ENCODE peak calls at places on chromosomes 2 and 18, in four cellular contexts. A is GM12878, W is K562, M is HepG2. E is an unnamed sample. For H4K20me1, the result is how much of the 10 kb centered on the place peaks cover.

GRCh38 chr2:180122874-180123273 is 115.8 kb upstream of the CWC22 start:
- DNase-seq in A (no peak), W (no peak), M (no peak), E (no peak)

GRCh38 chr18:22335644-22336275 is 82.0 kb downstream of the CTAGE1 start:
- DNase-seq in A (no peak), M (no peak), W (no peak), E (no peak)

GRCh38 chr18:80097201-80097600 is 11.9 kb upstream of the ADNP2 start:
- DNase-seq in M (no peak), A (no peak), W (no peak), E (no peak)

GRCh38 chr2:60355849-60356261 is 197.6 kb downstream of the BCL11A start:
- DNase-seq in M (no peak), A (no peak), W (no peak), E (no peak)

GRCh38 chr2:191030521-191031154 is 16.7 kb upstream of the STAT1 start:
- DNase-seq in M (peak), W (peak), A (no peak), E (peak)

GRCh38 chr2:75952173-75952572 is 241.5 kb upstream of the GCFC2 start:
- DNase-seq in W (no peak), A (no peak), M (no peak), E (no peak)

GRCh38 chr2:53437371-53437770 is 330.2 kb upstream of the CHAC2 start:
- DNase-seq in M (no peak), A (no peak), W (no peak), E (no peak)

GRCh38 chr18:47979611-47980200 is 49.2 kb upstream of the SMAD2 start:
- DNase-seq in A (no peak), W (no peak), M (no peak), E (no peak)

GRCh38 chr2:153770359-153770991 is 101.2 kb upstream of the GALNT13 start:
- DNase-seq in A (no peak), M (no peak), W (no peak), E (peak)

GRCh38 chr18:74242451-74243096 is 49.2 kb downstream of the CYB5A start:
- DNase-seq in M (peak), A (no peak), W (peak), E (peak)

GRCh38 chr18:70166668-70167067 is 38.8 kb downstream of the RTTN start:
- DNase-seq in W (no peak), A (no peak), M (no peak), E (no peak)

GRCh38 chr2:40243581-40243980 is 208.3 kb downstream of the SLC8A1 start:
- DNase-seq in M (no peak), A (no peak), W (no peak), E (no peak)

GRCh38 chr2:74864728-74865722 is 31.1 kb downstream of the HK2 start:
- DNase-seq in W (peak), M (no peak), A (no peak), E (peak)

GRCh38 chr2:181859123-181859522 is 32.4 kb upstream of the ITPRID2 start:
- DNase-seq in W (no peak), A (no peak), M (no peak), E (no peak)
- TF ChIP-seq JUNB in W (no peak), A (no peak), M (no peak), E (no peak)

GRCh38 chr2:239393941-239394340 is 6.9 kb downstream of the HDAC4 start:
- DNase-seq in M (no peak), A (no peak), W (no peak), E (no peak)

GRCh38 chr2:239394978-239395377 is 5.8 kb downstream of the HDAC4 start:
- DNase-seq in W (no peak), M (no peak), A (no peak), E (no peak)

GRCh38 chr2:239396881-239397681 is 3.7 kb downstream of the HDAC4 start:
- DNase-seq in A (no peak), M (no peak), W (peak), E (peak)

GRCh38 chr2:239394346-239394945 is 6.4 kb downstream of the HDAC4 start:
- DNase-seq in M (no peak), A (no peak), W (no peak), E (no peak)

GRCh38 chr2:239395524-239395923 is 5.3 kb downstream of the HDAC4 start:
- DNase-seq in W (no peak), M (no peak), A (no peak), E (no peak)
- H4K20me1 ChIP-seq in W (under half), M (half or more), A (under half), E (half or more)

GRCh38 chr2:9204939-9205338 is 1.7 kb upstream of the ASAP2 start:
- DNase-seq in A (no peak), W (no peak), M (peak), E (no peak)

GRCh38 chr2:9205481-9205880 is 1.1 kb upstream of the ASAP2 start:
- DNase-seq in W (no peak), A (no peak), M (peak), E (no peak)

GRCh38 chr2:9207641-9208301 is 1.2 kb downstream of the ASAP2 start:
- DNase-seq in A (no peak), W (peak), M (no peak), E (peak)

GRCh38 chr2:9205963-9206948 is at the start of gene ASAP2:
- DNase-seq in W (peak), M (peak), A (no peak), E (peak)

GRCh38 chr2:9206991-9207640 is 504 bp downstream of the ASAP2 start:
- DNase-seq in M (no peak), A (no peak), W (peak), E (peak)
- TF ChIP-seq POLR2AphosphoS5 in M (no peak), A (no peak), W (no peak), E (no peak)

DNA sequence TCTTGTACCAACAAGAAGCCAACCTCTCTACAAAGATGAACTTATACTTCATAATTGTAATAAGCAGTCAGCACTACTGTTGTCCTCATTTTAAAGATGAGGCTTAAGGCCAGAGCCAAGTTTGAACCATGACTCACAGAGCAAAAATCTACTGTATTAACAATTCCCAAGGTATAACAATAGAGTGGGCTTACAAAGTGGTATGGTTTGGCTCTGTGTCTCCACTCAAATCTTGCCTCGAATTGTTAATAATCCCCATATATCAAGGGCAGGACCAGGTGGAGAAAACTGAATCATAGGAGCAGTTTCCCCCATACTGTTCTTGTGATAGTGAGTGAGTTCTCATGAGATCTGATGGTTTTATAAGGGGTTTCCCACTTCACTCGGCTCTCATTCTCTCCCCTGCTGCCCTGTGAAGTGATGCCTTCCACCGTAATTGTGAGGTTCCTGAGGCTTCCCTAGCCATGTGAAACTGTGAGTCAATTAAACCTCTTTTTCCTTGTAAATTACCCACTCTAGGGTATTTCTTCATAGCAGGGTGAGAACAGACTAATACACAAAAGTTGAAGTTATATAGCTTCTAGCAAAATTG is 19.5 kb downstream of the MRPL44 start:
- DNase-seq in W (no peak), M (no peak), A (no peak), E (no peak)
- TF ChIP-seq JUNB in W (no peak), M (no peak), A (no peak), E (no peak)

GRCh38 chr2:169739351-169739750 is 5.7 kb downstream of the KLHL23 start:
- DNase-seq in A (no peak), W (no peak), M (no peak), E (no peak)

GRCh38 chr2:169734172-169734847 is 678 bp downstream of the KLHL23 start:
- DNase-seq in W (peak), A (no peak), M (no peak), E (peak)

GRCh38 chr2:169736902-169737301 is 3.3 kb downstream of the KLHL23 start:
- DNase-seq in M (no peak), A (no peak), W (peak), E (no peak)

GRCh38 chr2:169735623-169736022 is 2.0 kb downstream of the KLHL23 start:
- DNase-seq in A (no peak), M (no peak), W (no peak), E (no peak)

GRCh38 chr2:169738566-169739229 is 5.1 kb downstream of the KLHL23 start:
- DNase-seq in M (no peak), A (no peak), W (no peak), E (no peak)
- H4K20me1 ChIP-seq in M (under half), A (under half), W (under half), E (under half)

GRCh38 chr2:233148354-233148753 is 88.2 kb downstream of the INPP5D start:
- DNase-seq in W (no peak), M (no peak), A (no peak), E (no peak)
- TF ChIP-seq POLR2AphosphoS5 in W (no peak), M (no peak), A (no peak), E (no peak)

GRCh38 chr2:88760819-88761598 is 69.5 kb downstream of the RPIA start:
- DNase-seq in M (no peak), A (no peak), W (no peak), E (no peak)

GRCh38 chr2:88764850-88765153 is 73.3 kb downstream of the RPIA start:
- DNase-seq in W (no peak), A (no peak), M (no peak), E (peak)

GRCh38 chr2:88765154-88765948 is 73.9 kb downstream of the RPIA start:
- DNase-seq in A (no peak), M (no peak), W (no peak), E (peak)

DNA sequence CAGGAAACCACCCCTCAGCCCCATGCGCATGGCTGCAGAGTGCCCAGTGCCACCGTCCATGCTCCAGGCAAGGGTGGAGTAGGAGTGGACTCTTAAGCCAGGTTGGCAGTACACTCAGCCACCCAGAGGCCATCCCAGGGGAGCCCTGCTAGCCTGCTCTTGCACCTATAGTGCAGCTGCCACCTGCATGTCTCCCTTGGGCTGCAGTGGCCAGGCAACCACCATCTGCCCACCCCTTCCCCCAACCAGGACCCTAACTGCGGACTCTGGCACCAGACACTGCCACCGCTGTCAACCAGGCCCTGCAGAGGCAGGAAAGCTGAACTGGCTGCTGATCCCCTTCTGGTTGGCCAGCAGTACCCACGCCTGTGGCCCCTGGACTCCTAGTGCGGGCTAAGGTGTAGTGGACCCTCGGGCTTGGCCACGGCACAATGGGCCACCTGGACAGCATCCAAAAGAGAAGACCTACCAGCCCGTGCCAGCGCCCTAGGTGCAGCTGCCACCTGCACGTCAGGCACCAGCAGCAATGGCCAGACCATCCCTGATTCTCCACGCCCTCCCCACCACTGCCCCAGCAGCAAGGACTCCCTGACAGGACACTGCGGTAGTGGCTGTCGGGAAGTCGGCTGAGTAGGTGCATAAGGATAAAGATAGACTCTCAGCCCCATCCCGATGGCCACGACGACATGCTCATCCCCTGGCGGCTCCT is 72.8 kb downstream of the RPIA start:
- DNase-seq in A (no peak), W (no peak), M (no peak), E (no peak)
- TF ChIP-seq JUNB in A (no peak), W (no peak), M (no peak), E (no peak)

DNA sequence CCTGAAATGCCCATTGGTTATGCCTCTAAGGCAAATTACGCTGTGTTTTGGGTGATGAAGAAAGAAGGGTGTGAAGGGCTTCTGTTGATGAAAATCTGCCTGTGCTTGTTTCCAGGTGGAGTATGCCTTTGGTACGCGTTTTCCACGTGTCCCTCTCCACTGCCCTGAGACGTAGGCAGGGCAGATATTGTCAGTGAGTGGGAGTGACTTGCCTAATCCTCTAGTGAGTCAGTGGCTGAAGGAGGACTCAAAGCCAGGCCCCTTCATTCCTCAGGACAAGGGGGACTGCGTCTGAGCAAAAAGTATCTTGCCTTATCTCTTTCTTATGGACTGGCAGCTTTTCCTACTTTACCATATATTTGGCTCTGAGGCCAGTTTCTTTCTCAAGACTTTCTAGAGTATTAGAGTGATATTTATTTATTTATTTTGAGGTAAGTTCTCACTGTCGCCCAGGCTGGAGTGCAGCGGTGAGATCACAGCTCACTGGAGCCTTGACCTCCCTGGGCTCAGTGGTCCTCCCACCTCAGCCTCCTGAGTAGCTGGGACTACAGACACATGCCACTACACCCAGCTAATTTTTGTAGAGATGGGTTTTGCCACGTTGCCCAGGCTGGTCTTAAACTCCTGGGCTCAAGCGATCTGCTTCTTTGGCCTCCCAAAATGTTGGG is 10.2 kb downstream of the RALB start:
- DNase-seq in M (no peak), W (peak), A (no peak), E (no peak)
- H4K20me1 ChIP-seq in M (under half), W (under half), A (under half), E (under half)

DNA sequence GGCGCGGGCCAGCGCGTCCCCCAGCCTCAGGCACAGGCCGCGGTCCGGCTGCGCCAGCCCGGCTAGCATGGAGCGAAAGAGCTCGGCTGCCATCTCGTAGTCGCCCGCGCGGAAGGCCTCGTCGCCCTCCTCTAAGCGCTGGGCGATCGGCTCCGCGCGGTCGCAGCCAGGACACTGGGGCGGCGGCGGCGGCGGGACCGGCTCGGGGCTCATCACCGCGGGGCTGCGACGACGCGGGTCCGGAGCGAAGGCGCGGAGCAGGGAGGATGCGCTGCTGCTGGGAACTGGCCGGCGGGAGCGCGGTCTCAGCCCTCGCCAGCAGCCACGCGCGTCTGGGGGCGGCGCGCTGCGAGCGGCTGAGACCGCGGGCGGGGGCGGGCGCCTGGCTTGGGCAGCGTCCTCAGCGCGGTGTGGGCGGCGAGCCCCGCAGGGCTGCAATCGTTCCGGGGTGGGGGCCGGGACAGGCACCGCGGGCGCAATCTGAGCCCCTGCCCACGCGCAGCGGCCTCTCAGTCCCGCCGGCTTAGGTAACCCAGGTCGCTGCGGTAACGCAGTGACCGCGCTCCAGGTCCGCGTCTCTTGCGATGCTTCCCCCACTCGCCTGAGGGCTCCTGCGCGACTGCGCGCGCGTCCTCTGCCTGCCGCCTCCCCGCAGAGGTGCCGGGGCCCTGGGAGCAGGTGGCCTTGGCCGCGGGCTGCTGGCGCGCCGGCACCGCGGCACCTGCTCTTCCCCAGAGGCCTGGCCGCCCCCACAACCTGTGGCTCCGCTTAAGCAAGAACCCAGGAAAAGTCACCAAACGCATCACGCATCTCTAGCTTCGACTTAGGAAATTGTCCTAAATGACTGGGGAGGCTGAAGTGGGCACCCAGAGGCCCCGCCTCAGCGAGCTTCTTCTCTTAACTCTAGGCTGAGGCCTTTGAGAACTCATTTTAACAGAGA is at the start of gene LONRF2:
- DNase-seq in A (no peak), W (peak), M (no peak), E (peak)
- TF ChIP-seq POLR2AphosphoS5 in A (no peak), W (no peak), M (no peak), E (no peak)

DNA sequence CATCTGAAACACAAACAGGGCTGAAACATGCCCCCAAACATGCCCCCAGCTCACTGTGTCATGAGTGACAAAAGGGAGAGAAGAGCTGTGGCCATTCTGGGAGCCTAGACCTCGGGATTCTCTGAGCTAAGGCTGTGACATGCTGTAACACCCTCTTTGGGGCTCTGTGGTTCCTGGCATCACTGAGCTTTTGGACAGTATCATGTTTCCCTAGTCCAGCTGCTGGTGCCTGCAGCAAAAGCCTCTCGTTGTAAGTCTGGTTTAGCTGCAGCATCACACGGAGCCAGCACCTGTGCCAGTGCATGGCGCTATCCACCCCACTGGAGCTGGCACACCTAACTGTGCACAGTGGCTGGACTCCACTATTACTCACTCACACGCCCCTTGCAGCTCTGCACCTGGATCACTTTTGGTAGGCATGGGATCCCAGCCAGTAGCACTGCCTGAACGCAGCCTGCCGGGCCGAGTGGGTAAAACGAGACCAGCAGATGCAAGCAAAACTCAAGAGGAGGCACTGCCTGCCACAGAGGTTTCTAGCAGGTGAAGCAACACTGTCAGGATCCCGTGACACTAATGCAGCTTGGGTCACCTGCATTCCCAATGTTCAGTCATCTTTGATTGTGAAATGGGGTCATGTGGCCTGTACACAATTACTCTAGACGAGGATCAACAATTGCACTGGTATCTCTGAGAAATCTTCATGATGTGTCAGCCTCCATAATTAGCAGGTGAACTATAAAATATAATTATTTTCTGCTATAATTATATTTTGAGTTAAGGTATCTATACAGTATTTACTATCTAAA is 547.2 kb downstream of the ZNF804A start:
- DNase-seq in M (peak), W (no peak), A (no peak), E (no peak)
- TF ChIP-seq JUNB in M (no peak), W (no peak), A (no peak), E (no peak)